ENCODE peak calls at places on chromosomes 2 and 18, in nine cellular contexts. E is hepatocyte; K is activated CD4-positive, alpha-beta T cell treated with anti-CD3 and anti-CD28 coated beads for 24 hours; M is stimulated activated CD4-positive, alpha-beta T cell treated with anti-CD3 and anti-CD28 coated beads, TNF-alpha, amount 100 ng/mL, for 1 hour; N is DMS79 treated with DMSO at 0.1 percent for 48 hours; G is NAMALWA; I is HL-60; Q is epithelial cell of proximal tubule; A is right cardiac atrium. C is an unnamed sample.
A peak's percentile ranks its signal among the peaks of the same experiment; 100 is the strongest.

GRCh38 chr2:29281585-29281984 is 166.4 kb downstream of the CLIP4 start:
- DNase-seq in E (peak; percentile 51), K (no peak), M (no peak), N (peak; percentile 83), G (no peak), I (no peak), Q (no peak), A (peak; percentile 75), C (no peak)

GRCh38 chr2:49585921-49586320 is 431.6 kb upstream of the FSHR start:
- DNase-seq in E (no peak), K (no peak), M (no peak), N (no peak), G (no peak), I (no peak), Q (no peak), A (no peak), C (no peak)

GRCh38 chr2:72115361-72116080 is 32.1 kb downstream of the CYP26B1 start:
- DNase-seq in E (peak; percentile 84), K (no peak), M (no peak), N (peak; percentile 79), G (no peak), I (no peak), Q (no peak), A (peak; percentile 88), C (no peak)

GRCh38 chr2:154537845-154538244 is 160.7 kb upstream of the KCNJ3 start:
- DNase-seq in E (no peak), K (no peak), M (no peak), N (no peak), G (no peak), I (no peak), Q (no peak), A (no peak), C (no peak)

GRCh38 chr2:185990861-185991525 is 252.4 kb downstream of the FSIP2 start:
- DNase-seq in E (peak; percentile 32), K (no peak), M (no peak), N (no peak), G (no peak), I (no peak), Q (no peak), A (no peak), C (no peak)

GRCh38 chr18:58046794-58047555 is 2.9 kb downstream of the NEDD4L start:
- DNase-seq in E (peak; percentile 28), K (no peak), M (no peak), N (no peak), G (peak; percentile 39), I (no peak), Q (peak; percentile 68), A (no peak), C (no peak)

GRCh38 chr2:172072279-172072678 is 13.0 kb upstream of the DLX1 start:
- DNase-seq in E (no peak), K (no peak), M (no peak), N (no peak), G (no peak), I (no peak), Q (no peak), A (no peak), C (no peak)

GRCh38 chr2:161237397-161238263 is 70.6 kb upstream of the PSMD14 start:
- DNase-seq in E (peak; percentile 54), K (peak; percentile 28), M (no peak), N (peak; percentile 42), G (peak; percentile 46), I (no peak), Q (no peak), A (peak; percentile 73), C (peak; percentile 49)

GRCh38 chr2:169365093-169365483 is 2.8 kb upstream of the LRP2 start:
- DNase-seq in E (no peak), K (no peak), M (no peak), N (no peak), G (peak; percentile 28), I (no peak), Q (no peak), A (no peak), C (no peak)

C was measured in left lung.